ENCODE peak calls at places on chromosomes 1 and 21, in ten cellular contexts. T is substantia nigra; P is foreskin fibroblast; B is lung; L is stimulated activated CD4-positive, alpha-beta T cell treated with anti-CD3 and anti-CD28 coated beads, Interleukin-4, amount 100 ng/mL, for 24 hours; F is cardiac septum; C is ovary; Z is neural crest cell; X is cardiac muscle cell; I is left cardiac atrium. J is an unnamed sample.

GRCh38 chr21:45954271-45954670 is 27.3 kb upstream of the COL6A1 start:
- DNase-seq in T (no peak), P (peak; percentile 59), B (no peak), L (no peak), F (no peak), C (peak; percentile 66), Z (no peak), X (peak; percentile 68), I (peak; percentile 60), J (no peak)

GRCh38 chr1:207024202-207025143 is 8.1 kb downstream of the C1orf116 start:
- DNase-seq in T (no peak), P (no peak), B (no peak), L (no peak), F (no peak), C (no peak), Z (no peak), X (peak; percentile 78), I (peak; percentile 35), J (no peak)

GRCh38 chr1:80498673-80499072 is 1302.1 kb upstream of the ADGRL2 start:
- DNase-seq in T (no peak), P (no peak), B (no peak), L (no peak), F (no peak), C (no peak), Z (no peak), X (peak; percentile 2), I (no peak), J (no peak)

GRCh38 chr1:224251741-224252146 is 68.7 kb downstream of the DEGS1 start:
- DNase-seq in T (no peak), P (no peak), B (no peak), L (no peak), F (no peak), C (no peak), Z (no peak), X (peak; percentile 7), I (no peak), J (no peak)

GRCh38 chr1:109639841-109640184 is 16.1 kb upstream of the GSTM4 start:
- DNase-seq in T (no peak), P (no peak), B (peak; percentile 6), L (no peak), F (no peak), C (no peak), Z (no peak), X (no peak), I (no peak), J (peak; percentile 64)

GRCh38 chr1:208418667-208419066 is 174.5 kb upstream of the PLXNA2 start:
- DNase-seq in T (no peak), P (no peak), B (no peak), L (no peak), F (no peak), C (no peak), Z (no peak), X (no peak), I (no peak), J (no peak)

GRCh38 chr1:54273837-54274192 is 73.8 kb downstream of the MRPL37 start:
- DNase-seq in T (no peak), P (no peak), B (no peak), L (no peak), F (no peak), C (peak; percentile 77), Z (no peak), X (no peak), I (no peak), J (no peak)

GRCh38 chr1:84271452-84272273 is 29.8 kb upstream of the SAMD13 start:
- DNase-seq in T (no peak), P (peak; percentile 50), B (no peak), L (no peak), F (no peak), C (no peak), Z (no peak), X (peak; percentile 30), I (no peak), J (no peak)

GRCh38 chr1:220514256-220514655 is 13.7 kb upstream of the MARK1 start:
- DNase-seq in T (no peak), P (no peak), B (no peak), L (no peak), F (no peak), C (no peak), Z (no peak), X (no peak), I (no peak), J (no peak)

GRCh38 chr1:89070509-89070908 is 5.5 kb upstream of the GBP1 start:
- DNase-seq in T (no peak), P (no peak), B (no peak), L (no peak), F (no peak), C (no peak), Z (no peak), X (no peak), I (no peak), J (no peak)

GRCh38 chr1:47785561-47786271 is 211.5 kb downstream of the TRABD2B start:
- DNase-seq in T (no peak), P (no peak), B (no peak), L (no peak), F (no peak), C (no peak), Z (no peak), X (peak; percentile 13), I (peak; percentile 52), J (no peak)

GRCh38 chr21:38250991-38251418 is 5.8 kb upstream of the KCNJ15 start:
- DNase-seq in T (no peak), P (no peak), B (no peak), L (no peak), F (no peak), C (no peak), Z (no peak), X (no peak), I (no peak), J (no peak)

J was measured in esophagus muscularis mucosa.